ENCODE peak calls at places on chromosomes 3 and 15, in nine cellular contexts. T is epithelial cell of esophagus; A is activated effector memory CD4-positive, alpha-beta T cell treated with anti-CD3 and anti-CD28 coated beads, Interleukin-2, amount 50 U/mL, for 16 hours; B is iPS-NIHi11; R is retinal pigment epithelial cell; E is stimulated activated CD8-positive, alpha-beta memory T cell treated with anti-CD3 and anti-CD28 coated beads, Interleukin-12 subunit alpha, Interleukin-12 subunit beta, amount 100 ng/mL, for 1 hour; N is HEK293T; U is pulmonary artery endothelial cell; Y is activated naive CD8-positive, alpha-beta T cell treated with anti-CD3 and anti-CD28 coated beads, Interleukin-2, amount 50 U/mL, for 24 hours. C is an unnamed sample.

GRCh38 chr15:63111481-63111880 is 10.2 kb upstream of the LACTB start:
- DNase-seq in A (no peak), N (no peak), Y (no peak), U (no peak), T (no peak), B (no peak), R (no peak), E (no peak), C (no peak)

GRCh38 chr3:152183473-152183872 is 85.3 kb upstream of the MBNL1 start:
- DNase-seq in E (no peak), B (peak), U (no peak), A (peak), T (no peak), Y (peak), N (peak), R (no peak), C (peak)

GRCh38 chr3:14460342-14461005 is 58.1 kb downstream of the SLC6A6 start:
- DNase-seq in N (no peak), Y (no peak), R (no peak), B (no peak), T (no peak), E (no peak), A (no peak), U (peak), C (peak)

GRCh38 chr3:32340639-32341365 is 50.9 kb upstream of the CMTM7 start:
- DNase-seq in N (no peak), A (no peak), U (no peak), Y (no peak), B (no peak), T (no peak), E (no peak), R (no peak), C (no peak)

GRCh38 chr3:69249001-69249400 is 126.6 kb upstream of the LMOD3 start:
- DNase-seq in Y (no peak), B (no peak), R (no peak), U (no peak), N (no peak), A (no peak), E (no peak), T (no peak), C (no peak)

GRCh38 chr15:67091966-67092677 is 26.7 kb downstream of the SMAD3 start:
- DNase-seq in U (no peak), Y (no peak), B (no peak), E (no peak), N (no peak), A (no peak), R (no peak), T (no peak), C (no peak)

GRCh38 chr3:189737071-189737470 is 105.9 kb downstream of the TP63 start:
- DNase-seq in R (no peak), N (no peak), U (no peak), E (no peak), Y (no peak), B (no peak), T (no peak), A (no peak), C (no peak)

GRCh38 chr15:75145027-75145841 is 56.4 kb upstream of the C15orf39 start:
- DNase-seq in Y (no peak), U (no peak), B (no peak), A (no peak), E (no peak), N (no peak), R (no peak), T (no peak), C (peak)

GRCh38 chr3:16675805-16676204 is 70.6 kb upstream of the DAZL start:
- DNase-seq in E (no peak), U (no peak), R (no peak), A (no peak), B (no peak), T (no peak), Y (no peak), N (no peak), C (no peak)

GRCh38 chr3:75049581-75049980 is 435.1 kb upstream of the CNTN3 start:
- DNase-seq in B (no peak), N (no peak), T (peak), A (no peak), R (no peak), Y (no peak), U (no peak), E (no peak), C (no peak)

GRCh38 chr15:89178307-89178977 is 42.9 kb downstream of the RLBP1 start:
- DNase-seq in T (no peak), E (no peak), Y (no peak), A (no peak), U (no peak), B (no peak), R (no peak), N (no peak), C (no peak)

GRCh38 chr15:40249477-40250303 is 10.8 kb downstream of the PAK6 start:
- DNase-seq in N (no peak), Y (no peak), R (no peak), E (no peak), T (peak), B (no peak), A (no peak), U (no peak), C (peak)

GRCh38 chr3:49899815-49900214 is 3.9 kb downstream of the MST1R start:
- DNase-seq in Y (peak), N (peak), R (no peak), U (no peak), A (no peak), T (peak), E (no peak), B (peak), C (peak)